ENCODE peak calls at places on chromosomes 12 and 14, in nine cellular contexts. G, V, P, U, S, C, R, J and X are unnamed samples.

GRCh38 chr14:77369280-77369679 is 7.6 kb downstream of the TMED8 start:
- DNase-seq in G (no peak), V (no peak), P (no peak), U (no peak), S (no peak), C (no peak), R (no peak), J (no peak), X (no peak)

GRCh38 chr14:77483851-77484250 is 14.8 kb downstream of the ISM2 start:
- DNase-seq in G (no peak), V (no peak), P (no peak), U (no peak), S (no peak), C (no peak), R (no peak), J (no peak), X (no peak)

GRCh38 chr14:94126419-94126677 is 3.1 kb downstream of the IFI27L2 start:
- DNase-seq in G (no peak), V (no peak), P (no peak), U (no peak), S (no peak), C (no peak), R (no peak), J (no peak), X (no peak)

GRCh38 chr12:65867428-65867827 is 43.1 kb downstream of the HMGA2 start:
- DNase-seq in G (no peak), V (no peak), P (no peak), U (no peak), S (peak), C (no peak), R (no peak), J (no peak), X (no peak)

GRCh38 chr12:52020539-52021336 is 14.0 kb downstream of the TAMALIN start:
- DNase-seq in G (peak), V (no peak), P (peak), U (no peak), S (no peak), C (no peak), R (no peak), J (peak), X (no peak)

GRCh38 chr14:49173765-49174373 is 412.3 kb downstream of the RPS29 start:
- DNase-seq in G (peak), V (no peak), P (peak), U (no peak), S (peak), C (no peak), R (no peak), J (no peak), X (peak)

GRCh38 chr12:129676411-129676810 is 227.4 kb downstream of the TMEM132D start:
- DNase-seq in G (no peak), V (no peak), P (no peak), U (no peak), S (no peak), C (no peak), R (no peak), J (no peak), X (no peak)

GRCh38 chr12:59040651-59041050 is 120.3 kb upstream of the LRIG3 start:
- DNase-seq in G (no peak), V (peak), P (no peak), U (no peak), S (peak), C (no peak), R (no peak), J (no peak), X (no peak)

GRCh38 chr12:26187429-26187828 is 7.9 kb upstream of the SSPN start:
- DNase-seq in G (no peak), V (no peak), P (no peak), U (no peak), S (no peak), C (no peak), R (no peak), J (no peak), X (no peak)

GRCh38 chr14:61218765-61219164 is 62.4 kb downstream of the TMEM30B start:
- DNase-seq in G (no peak), V (no peak), P (no peak), U (no peak), S (peak), C (no peak), R (no peak), J (no peak), X (no peak)

GRCh38 chr14:64225156-64225757 is 68.9 kb downstream of the ESR2 start:
- DNase-seq in G (no peak), V (no peak), P (no peak), U (no peak), S (no peak), C (no peak), R (no peak), J (no peak), X (no peak)

GRCh38 chr12:104671407-104672095 is 214.8 kb downstream of the CHST11 start:
- DNase-seq in G (peak), V (peak), P (peak), U (peak), S (peak), C (no peak), R (peak), J (peak), X (peak)

GRCh38 chr14:76904740-76905569 is 78.7 kb downstream of the LRRC74A start:
- DNase-seq in G (peak), V (peak), P (peak), U (peak), S (peak), C (no peak), R (peak), J (peak), X (peak)

GRCh38 chr12:108568653-108569154 is 6.3 kb downstream of the ISCU start:
- DNase-seq in G (no peak), V (no peak), P (no peak), U (no peak), S (no peak), C (no peak), R (no peak), J (peak), X (no peak)

GRCh38 chr14:89900822-89901221 is 53.7 kb downstream of the EFCAB11 start:
- DNase-seq in G (no peak), V (no peak), P (no peak), U (no peak), S (no peak), C (no peak), R (no peak), J (no peak), X (no peak)

GRCh38 chr12:6643569-6644256 is 3.5 kb downstream of the ACRBP start:
- DNase-seq in G (no peak), V (no peak), P (peak), U (no peak), S (no peak), C (no peak), R (no peak), J (no peak), X (no peak)

GRCh38 chr12:107200394-107200793 is 107.0 kb upstream of the CRY1 start:
- DNase-seq in G (peak), V (no peak), P (no peak), U (no peak), S (no peak), C (no peak), R (no peak), J (no peak), X (peak)

GRCh38 chr14:40197344-40197743 is 765.1 kb upstream of the FBXO33 start:
- DNase-seq in G (no peak), V (no peak), P (no peak), U (no peak), S (no peak), C (no peak), R (no peak), J (no peak), X (no peak)

GRCh38 chr14:35556548-35556947 is 22.6 kb downstream of the INSM2 start:
- DNase-seq in G (no peak), V (no peak), P (no peak), U (no peak), S (no peak), C (no peak), R (no peak), J (no peak), X (no peak)

GRCh38 chr12:132559652-132560420 is 50.5 kb downstream of the LRCOL1 start:
- DNase-seq in G (peak), V (peak), P (peak), U (no peak), S (no peak), C (peak), R (no peak), J (no peak), X (peak)

GRCh38 chr14:54490448-54490805 is 1.6 kb upstream of the GMFB start:
- DNase-seq in G (no peak), V (no peak), P (no peak), U (no peak), S (no peak), C (no peak), R (no peak), J (no peak), X (no peak)

GRCh38 chr12:32116897-32117296 is 10.2 kb downstream of the BICD1 start:
- DNase-seq in G (no peak), V (no peak), P (no peak), U (no peak), S (no peak), C (no peak), R (no peak), J (no peak), X (no peak)

GRCh38 chr12:58171914-58172313 is 230.5 kb downstream of the ATP23 start:
- DNase-seq in G (no peak), V (no peak), P (no peak), U (no peak), S (peak), C (no peak), R (no peak), J (no peak), X (no peak)

GRCh38 chr14:95184413-95184790 is 27.1 kb upstream of the DICER1 start:
- DNase-seq in G (no peak), V (peak), P (no peak), U (no peak), S (no peak), C (no peak), R (peak), J (no peak), X (no peak)

GRCh38 chr12:53191096-53191884 is 10.6 kb upstream of the CSAD start:
- DNase-seq in G (no peak), V (no peak), P (no peak), U (no peak), S (no peak), C (no peak), R (no peak), J (no peak), X (no peak)

GRCh38 chr14:61221906-61222305 is 59.2 kb downstream of the TMEM30B start:
- DNase-seq in G (no peak), V (no peak), P (no peak), U (no peak), S (no peak), C (no peak), R (no peak), J (no peak), X (no peak)

GRCh38 chr12:40144023-40144422 is 38.1 kb upstream of the SLC2A13 start:
- DNase-seq in G (no peak), V (no peak), P (peak), U (no peak), S (no peak), C (no peak), R (no peak), J (no peak), X (no peak)

GRCh38 chr12:63064080-63064479 is 86.9 kb downstream of the AVPR1A start:
- DNase-seq in G (no peak), V (no peak), P (no peak), U (no peak), S (no peak), C (no peak), R (no peak), J (no peak), X (no peak)

GRCh38 chr14:61452452-61452851 is 131.1 kb downstream of the PRKCH start:
- DNase-seq in G (no peak), V (no peak), P (no peak), U (no peak), S (no peak), C (no peak), R (no peak), J (peak), X (no peak)

GRCh38 chr14:68574906-68575305 is 218.0 kb downstream of the ZFP36L1 start:
- DNase-seq in G (no peak), V (no peak), P (no peak), U (no peak), S (no peak), C (no peak), R (no peak), J (no peak), X (no peak)

GRCh38 chr12:131942671-131943070 is 7.1 kb upstream of the EP400 start:
- DNase-seq in G (no peak), V (no peak), P (no peak), U (no peak), S (no peak), C (no peak), R (no peak), J (no peak), X (no peak)